ENCODE peak calls at places on chromosomes 4 and X, in ten cellular contexts. O is CD8-positive, alpha-beta T cell; Q is heart left ventricle; K is GM23248; M is right lobe of liver; R is CD8-positive, alpha-beta memory T cell; F is mammary epithelial cell; J is breast epithelium; C is pancreas; L is fibroblast of lung. X is an unnamed sample.

GRCh38 chr4:151801547-151802516 is 41.0 kb upstream of the GATB start:
- DNase-seq in Q (no peak), M (no peak), R (peak; percentile 37), J (no peak), O (peak; percentile 42), F (no peak), L (peak; percentile 32), K (peak; percentile 64), C (no peak), X (peak; percentile 3)

GRCh38 chr4:153161599-153161971 is 42.7 kb upstream of the TRIM2 start:
- DNase-seq in C (no peak), J (no peak), O (no peak), F (no peak), L (peak; percentile 55), Q (no peak), R (no peak), M (no peak), K (peak; percentile 41), X (no peak)

GRCh38 chr4:86032476-86033022 is 327.3 kb downstream of the MAPK10 start:
- DNase-seq in K (peak; percentile 93), M (no peak), J (peak; percentile 71), L (peak; percentile 96), C (no peak), O (no peak), R (no peak), Q (peak; percentile 29), F (peak; percentile 92), X (no peak)

GRCh38 chr4:185822791-185823190 is 10.8 kb upstream of the SORBS2 start:
- DNase-seq in O (no peak), K (no peak), M (no peak), J (no peak), L (no peak), R (no peak), F (no peak), C (no peak), Q (no peak), X (no peak)

GRCh38 chr4:4914059-4914820 is 54.8 kb downstream of the MSX1 start:
- DNase-seq in L (peak; percentile 41), C (no peak), R (no peak), F (peak; percentile 32), K (peak; percentile 85), M (no peak), Q (no peak), J (no peak), O (no peak), X (no peak)

GRCh38 chrX:17521871-17522693 is 147.1 kb downstream of the NHS start:
- DNase-seq in Q (peak; percentile 31), C (no peak), O (no peak), J (no peak), M (no peak), F (peak; percentile 57), K (peak; percentile 50), R (no peak), L (peak; percentile 68), X (no peak)

GRCh38 chr4:3642056-3642630 is 109.9 kb upstream of the LRPAP1 start:
- DNase-seq in L (no peak), M (no peak), O (no peak), Q (no peak), F (no peak), C (no peak), J (no peak), R (no peak), K (no peak), X (no peak)

GRCh38 chr4:11720292-11720691 is 291.6 kb upstream of the HS3ST1 start:
- DNase-seq in O (no peak), C (no peak), Q (no peak), J (no peak), M (no peak), L (peak; percentile 45), F (peak; percentile 43), K (peak; percentile 39), R (no peak), X (no peak)

GRCh38 chr4:4995103-4995761 is 24.0 kb downstream of the CYTL1 start:
- DNase-seq in M (peak; percentile 69), Q (peak; percentile 71), C (peak; percentile 87), L (peak; percentile 41), J (peak; percentile 30), O (peak; percentile 9), R (peak; percentile 6), K (peak; percentile 78), F (peak; percentile 42), X (peak; percentile 28)

GRCh38 chr4:108891921-108892320 is 129.1 kb upstream of the ETNPPL start:
- DNase-seq in K (no peak), M (no peak), R (no peak), F (no peak), O (no peak), L (no peak), C (no peak), Q (no peak), J (no peak), X (no peak)

GRCh38 chr4:108889696-108890475 is 127.0 kb upstream of the ETNPPL start:
- DNase-seq in K (no peak), R (no peak), M (no peak), L (peak; percentile 69), J (no peak), C (no peak), F (no peak), O (no peak), Q (no peak), X (no peak)

GRCh38 chr4:108893474-108893873 is 130.6 kb upstream of the ETNPPL start:
- DNase-seq in F (no peak), O (no peak), J (no peak), M (no peak), K (no peak), R (no peak), Q (no peak), C (no peak), L (no peak), X (no peak)

GRCh38 chr4:108887034-108887433 is 124.2 kb upstream of the ETNPPL start:
- DNase-seq in O (no peak), M (no peak), J (no peak), C (no peak), F (no peak), K (no peak), R (no peak), Q (no peak), L (no peak), X (no peak)

DNA sequence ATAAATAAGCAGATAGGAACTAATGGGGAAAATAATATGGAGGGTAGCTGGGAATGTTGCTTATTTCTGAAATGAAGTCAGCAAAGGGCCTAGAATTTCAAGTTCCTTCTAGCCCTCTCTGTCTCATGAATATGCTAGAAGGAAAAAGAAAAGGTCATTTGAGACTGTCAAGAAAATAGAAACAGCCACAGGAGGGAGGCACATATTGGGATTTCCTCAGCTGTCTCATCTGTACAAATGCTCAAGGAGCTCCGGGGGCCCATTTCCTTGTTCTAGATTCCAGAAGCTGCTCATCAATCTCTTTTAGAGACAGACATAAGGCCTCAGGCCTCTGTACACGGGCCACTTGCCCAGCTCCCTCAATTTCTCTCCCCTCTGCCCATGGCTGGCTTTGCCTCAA is 127.6 kb upstream of the ETNPPL start:
- DNase-seq in J (no peak), R (no peak), Q (no peak), C (no peak), L (no peak), K (no peak), F (no peak), O (no peak), M (no peak), X (no peak)
- H3K27ac ChIP-seq in J (no peak overlapping the region), R (no peak overlapping the region), Q (no peak overlapping the region), C (no peak overlapping the region), L (no peak overlapping the region), K (no peak overlapping the region), F (no peak overlapping the region), O (no peak overlapping the region), M (no peak overlapping the region), X (no peak overlapping the region)

DNA sequence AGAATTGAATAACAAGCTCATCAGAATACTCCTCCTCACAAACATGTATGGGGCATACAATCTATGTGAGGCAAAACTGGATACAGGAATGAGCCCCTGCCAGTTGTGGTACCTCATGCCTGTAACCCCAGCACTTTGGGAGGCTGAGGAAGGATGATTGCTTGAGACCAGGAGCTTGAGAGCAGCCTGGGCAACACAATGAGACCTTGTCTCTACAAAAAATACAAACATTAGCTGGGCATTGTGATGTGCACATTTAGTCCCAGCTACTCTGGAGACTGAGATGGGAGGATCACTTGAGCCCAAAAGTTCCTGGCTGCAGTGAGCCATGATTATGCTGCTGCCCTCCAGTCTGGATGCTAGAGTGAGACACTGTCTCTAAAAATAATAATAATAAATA is 611.0 kb downstream of the NLGN4X start:
- DNase-seq in Q (no peak), J (no peak), C (no peak), K (no peak), R (no peak), M (no peak), L (no peak), F (no peak), O (no peak), X (no peak)
- H3K27ac ChIP-seq in Q (no peak overlapping the region), J (no peak overlapping the region), C (no peak overlapping the region), K (no peak overlapping the region), R (no peak overlapping the region), M (no peak overlapping the region), L (no peak overlapping the region), F (no peak overlapping the region), O (no peak overlapping the region), X (peak overlapping the region; percentile 63)

GRCh38 chr4:101271516-101271915 is 75.8 kb downstream of the PPP3CA start:
- DNase-seq in L (peak; percentile 18), R (no peak), F (no peak), Q (no peak), J (no peak), C (no peak), M (no peak), K (peak; percentile 13), O (no peak), X (no peak)
- H3K27ac ChIP-seq in L (no peak overlapping the region), R (no peak overlapping the region), F (no peak overlapping the region), Q (no peak overlapping the region), J (no peak overlapping the region), C (no peak overlapping the region), M (no peak overlapping the region), K (no peak overlapping the region), O (no peak overlapping the region), X (no peak overlapping the region)

GRCh38 chr4:145154573-145154972 is 25.8 kb downstream of the OTUD4 start:
- DNase-seq in Q (no peak), C (no peak), K (peak; percentile 51), M (no peak), L (peak; percentile 34), R (no peak), J (no peak), O (no peak), F (peak; percentile 8), X (no peak)

GRCh38 chr4:145153181-145153903 is 27.0 kb downstream of the OTUD4 start:
- DNase-seq in L (no peak), O (no peak), M (no peak), C (no peak), J (no peak), K (no peak), Q (peak; percentile 26), R (no peak), F (no peak), X (no peak)

GRCh38 chr4:145153904-145154298 is 26.5 kb downstream of the OTUD4 start:
- DNase-seq in L (no peak), C (no peak), M (no peak), K (no peak), R (no peak), O (no peak), J (no peak), F (no peak), Q (no peak), X (no peak)

DNA sequence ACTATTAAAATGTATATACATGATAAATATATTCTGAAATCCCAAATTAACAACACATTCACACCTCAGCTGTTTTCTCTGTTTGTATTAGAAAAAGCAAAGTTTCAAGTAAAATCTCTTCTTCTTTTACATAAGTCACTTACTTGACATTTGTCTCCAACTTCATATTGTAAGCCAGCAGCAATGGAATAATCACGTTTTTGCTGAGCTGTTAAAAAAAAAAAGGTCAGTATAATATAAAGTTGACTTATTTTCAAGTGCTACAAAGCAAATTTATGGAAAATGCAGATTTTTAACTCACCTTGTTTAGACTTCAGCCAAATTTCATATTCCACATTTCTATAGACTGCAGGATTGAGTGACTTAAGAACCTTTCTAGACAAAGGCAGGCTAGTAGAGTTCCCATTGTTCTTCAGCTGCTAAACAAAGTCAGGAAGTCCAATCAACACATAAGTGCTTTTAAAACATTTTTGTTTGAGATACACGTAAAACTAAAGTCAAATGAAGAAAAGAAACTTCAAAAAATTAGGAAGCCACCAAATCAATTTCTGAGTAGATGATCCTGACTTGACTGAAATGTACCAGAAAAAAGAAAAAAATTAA is 25.0 kb downstream of the OTUD4 start:
- DNase-seq in L (no peak), Q (no peak), O (no peak), M (no peak), K (no peak), C (no peak), J (no peak), R (no peak), F (no peak), X (no peak)
- H3K27ac ChIP-seq in L (no peak overlapping the region), Q (no peak overlapping the region), O (no peak overlapping the region), M (no peak overlapping the region), K (no peak overlapping the region), C (no peak overlapping the region), J (no peak overlapping the region), R (no peak overlapping the region), F (no peak overlapping the region), X (no peak overlapping the region)